ENCODE peak calls at places on chromosomes 4 and X, in five cellular contexts. W is left ventricle myocardium inferior, Z is HFF-Myc, A is IMR-90, K is endodermal cell. J is an unnamed sample.

GRCh38 chr4:37453361-37454262 is 209.1 kb downstream of the NWD2 start:
- DNase-seq in W (peak), Z (no peak), K (peak), A (no peak), J (peak)

GRCh38 chrX:19883878-19884277 is 3.5 kb downstream of the SH3KBP1 start:
- DNase-seq in K (no peak), A (no peak), Z (no peak), W (no peak), J (no peak)

GRCh38 chrX:18886344-18887161 is 97.4 kb downstream of the PHKA2 start:
- DNase-seq in Z (no peak), W (peak), K (peak), A (peak), J (peak)

GRCh38 chrX:13489451-13489850 is 80.0 kb upstream of the EGFL6 start:
- DNase-seq in A (peak), W (peak), Z (no peak), K (no peak), J (peak)

GRCh38 chr4:142091085-142091513 is 454.7 kb downstream of the IL15 start:
- DNase-seq in Z (peak), A (peak), K (no peak), W (no peak), J (peak)

GRCh38 chrX:29852767-29853166 is 362.6 kb upstream of the MAGEB2 start:
- DNase-seq in K (no peak), Z (no peak), W (no peak), A (peak), J (peak)

GRCh38 chrX:20459410-20460350 is 193.0 kb upstream of the RPS6KA3 start:
- DNase-seq in K (no peak), A (no peak), Z (no peak), W (no peak), J (no peak)

GRCh38 chr4:74619931-74620702 is 174.2 kb downstream of the BTC start:
- DNase-seq in A (peak), K (no peak), W (no peak), Z (no peak), J (peak)

GRCh38 chr4:122450847-122451246 is 5.7 kb downstream of the IL2 start:
- DNase-seq in Z (peak), K (peak), W (no peak), A (peak), J (peak)

GRCh38 chrX:150587585-150588503 is 19.4 kb downstream of the MTM1 start:
- DNase-seq in K (peak), Z (no peak), A (no peak), W (no peak), J (peak)

GRCh38 chr4:5361968-5362367 is 310.7 kb downstream of the STK32B start:
- DNase-seq in K (no peak), W (no peak), A (peak), Z (no peak), J (peak)

GRCh38 chr4:52107745-52108144 is 56.6 kb downstream of the SPATA18 start:
- DNase-seq in A (no peak), Z (no peak), W (no peak), K (no peak), J (peak)

GRCh38 chr4:16225681-16225995 is 633 bp downstream of the TAPT1 start:
- DNase-seq in W (no peak), A (no peak), K (no peak), Z (no peak), J (peak)

GRCh38 chr4:101421393-101421792 is 74.1 kb upstream of the PPP3CA start:
- DNase-seq in K (no peak), A (peak), W (no peak), Z (no peak), J (peak)

GRCh38 chr4:141913928-141914327 is 277.5 kb downstream of the IL15 start:
- DNase-seq in K (no peak), Z (no peak), A (peak), W (no peak), J (peak)

GRCh38 chr4:87353592-87353991 is 30.9 kb upstream of the HSD17B13 start:
- DNase-seq in K (peak), Z (peak), A (peak), W (no peak), J (peak)

GRCh38 chr4:28921886-28922285 is 1798.3 kb upstream of the PCDH7 start:
- DNase-seq in A (no peak), W (no peak), Z (no peak), K (no peak), J (no peak)

GRCh38 chr4:112422644-112423043 is 93.3 kb downstream of the NEUROG2 start:
- DNase-seq in K (no peak), A (no peak), W (no peak), Z (no peak), J (peak)

GRCh38 chrX:123648028-123648810 is 84.6 kb downstream of the THOC2 start:
- DNase-seq in Z (peak), A (peak), W (no peak), K (peak), J (peak)

GRCh38 chrX:45954026-45954425 is 591.2 kb downstream of the ZNF674 start:
- DNase-seq in W (no peak), K (no peak), Z (no peak), A (no peak), J (no peak)

GRCh38 chr4:158170691-158171455 is 2.0 kb downstream of the GASK1B start:
- DNase-seq in Z (no peak), K (peak), W (peak), A (peak), J (peak)

GRCh38 chr4:183008492-183008891 is 90.6 kb upstream of the WWC2 start:
- DNase-seq in W (no peak), Z (no peak), K (peak), A (no peak), J (no peak)

GRCh38 chr4:30867427-30867826 is 147.3 kb downstream of the PCDH7 start:
- DNase-seq in W (no peak), Z (no peak), A (no peak), K (no peak), J (no peak)

GRCh38 chr4:101597204-101597603 is 193.3 kb upstream of the BANK1 start:
- DNase-seq in Z (no peak), W (no peak), K (no peak), A (no peak), J (no peak)

GRCh38 chrX:41922125-41922521 is 1.2 kb downstream of the CASK start:
- DNase-seq in A (peak), K (no peak), Z (no peak), W (no peak), J (peak)

GRCh38 chr4:184988611-184989010 is 29.7 kb upstream of the HELT start:
- DNase-seq in A (no peak), K (no peak), W (no peak), Z (no peak), J (no peak)

GRCh38 chrX:41445171-41445570 is 2.0 kb upstream of the NYX start:
- DNase-seq in A (no peak), W (no peak), K (peak), Z (no peak), J (no peak)

GRCh38 chr4:124943938-124944337 is 231.4 kb upstream of the ANKRD50 start:
- DNase-seq in W (no peak), Z (no peak), A (no peak), K (no peak), J (no peak)

GRCh38 chr4:158314756-158315487 is 104.6 kb downstream of the TMEM144 start:
- DNase-seq in W (no peak), A (peak), Z (peak), K (no peak), J (peak)

GRCh38 chr4:56786955-56787354 is 34.5 kb downstream of the SPINK2 start:
- DNase-seq in Z (peak), A (peak), K (peak), W (peak), J (peak)

GRCh38 chrX:22109442-22109841 is 77.3 kb downstream of the PHEX start:
- DNase-seq in K (no peak), W (no peak), Z (no peak), A (peak), J (peak)

GRCh38 chr4:109945056-109945455 is 32.4 kb downstream of the EGF start:
- DNase-seq in A (no peak), K (no peak), W (no peak), Z (no peak), J (no peak)

GRCh38 chr4:165505991-165506779 is 127.4 kb downstream of the CPE start:
- DNase-seq in Z (no peak), A (peak), W (no peak), K (no peak), J (peak)

GRCh38 chr4:78059524-78059889 is 2.4 kb downstream of the FRAS1 start:
- DNase-seq in W (peak), Z (peak), A (peak), K (peak), J (peak)
- TF ChIP-seq CTCF in W (peak), Z (peak), A (peak), K (peak), J (peak)

GRCh38 chr4:8761167-8761823 is 110.3 kb downstream of the HMX1 start:
- DNase-seq in A (no peak), W (no peak), K (peak), Z (no peak), J (no peak)

GRCh38 chr4:8761824-8762205 is 109.8 kb downstream of the HMX1 start:
- DNase-seq in Z (no peak), A (no peak), W (no peak), K (peak), J (no peak)

GRCh38 chr4:8760561-8760960 is 111.1 kb downstream of the HMX1 start:
- DNase-seq in A (no peak), K (peak), Z (no peak), W (no peak), J (no peak)

GRCh38 chr4:8762951-8763735 is 108.5 kb downstream of the HMX1 start:
- DNase-seq in Z (no peak), K (peak), A (no peak), W (no peak), J (no peak)

GRCh38 chr4:8762356-8762755 is 109.3 kb downstream of the HMX1 start:
- DNase-seq in W (no peak), K (peak), A (no peak), Z (no peak), J (no peak)
- H3K4me3 ChIP-seq in W (no peak), K (no peak), A (no peak), Z (no peak), J (no peak)

DNA sequence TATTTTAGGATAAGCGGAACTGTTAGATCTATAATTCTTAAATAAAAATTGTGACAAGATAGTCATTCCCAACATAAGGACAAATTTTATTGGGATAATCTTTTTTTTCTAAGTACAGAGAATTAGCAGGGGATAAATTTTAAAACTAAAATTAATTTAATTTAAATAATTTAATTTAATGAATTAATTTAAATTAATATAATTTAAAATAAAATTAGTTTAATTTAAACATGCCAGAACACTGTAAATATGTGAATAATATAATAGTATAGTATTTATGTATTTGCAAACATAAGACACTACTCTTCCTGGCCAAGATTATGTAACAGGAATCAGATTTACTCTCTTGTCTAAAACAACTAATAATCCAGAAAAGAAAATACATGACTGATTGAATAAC is 1055.9 kb downstream of the PDHA2 start:
- DNase-seq in K (no peak), Z (no peak), W (no peak), A (no peak), J (no peak)
- TF ChIP-seq CTCF in K (no peak), Z (no peak), W (no peak), A (no peak), J (no peak)

DNA sequence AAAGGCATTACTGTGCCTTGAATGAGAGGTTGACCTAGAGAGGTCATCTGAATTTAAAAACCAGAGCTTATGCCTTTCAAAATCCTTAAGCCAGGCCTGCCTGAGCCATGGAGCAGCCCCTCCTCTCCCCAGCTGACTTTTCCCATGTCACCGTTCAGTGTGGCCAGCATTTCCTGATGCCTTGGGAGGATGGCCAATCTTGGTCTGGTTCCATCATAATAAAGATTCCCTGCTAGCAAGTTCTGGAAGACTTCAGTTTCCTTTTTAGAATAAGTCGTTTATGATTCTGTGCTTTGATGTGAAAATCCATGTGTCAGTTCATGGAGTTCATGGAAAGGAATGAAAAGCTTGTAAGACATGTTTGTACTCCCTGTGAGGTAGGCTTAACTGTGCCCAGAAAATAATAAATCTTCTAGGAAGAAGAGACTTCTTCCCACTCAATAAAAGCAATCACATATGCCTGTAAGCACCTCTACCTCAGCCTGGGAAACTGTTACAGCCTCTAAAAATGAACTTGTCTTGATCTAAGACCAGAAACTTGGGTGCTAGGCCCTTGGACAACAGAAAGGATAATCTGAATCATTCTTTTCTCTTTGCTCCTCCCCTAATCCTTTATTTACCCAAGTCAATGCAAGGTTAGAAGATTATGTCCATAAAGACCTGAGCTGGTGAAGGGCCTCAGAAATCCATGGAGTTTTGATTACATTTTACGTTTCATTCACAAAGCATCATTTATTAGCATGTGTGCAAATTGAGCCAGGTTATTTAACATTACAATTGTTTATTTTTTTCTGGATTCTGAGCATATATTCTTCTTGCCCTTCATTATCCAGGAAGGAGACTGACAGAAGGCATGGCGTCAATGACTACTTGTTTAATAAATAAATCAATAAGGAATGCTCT is 84.0 kb upstream of the TBC1D9 start:
- DNase-seq in W (no peak), A (peak), K (no peak), Z (no peak), J (peak)
- H3K4me3 ChIP-seq in W (no peak), A (no peak), K (no peak), Z (no peak), J (no peak)

GRCh38 chrX:7083021-7083420 is 64.5 kb upstream of the STS start:
- DNase-seq in Z (no peak), A (no peak), K (no peak), W (no peak), J (no peak)
- TF ChIP-seq CTCF in Z (no peak), A (no peak), K (no peak), W (no peak), J (no peak)

GRCh38 chr4:69831646-69832325 is 28.2 kb downstream of the SULT1E1 start:
- DNase-seq in A (no peak), K (no peak), Z (no peak), W (peak), J (no peak)

GRCh38 chr4:69829678-69830077 is 30.3 kb downstream of the SULT1E1 start:
- DNase-seq in W (no peak), K (no peak), A (no peak), Z (no peak), J (no peak)

GRCh38 chr4:69832326-69833030 is 27.5 kb downstream of the SULT1E1 start:
- DNase-seq in W (no peak), A (no peak), K (peak), Z (no peak), J (no peak)

GRCh38 chr4:69830529-69831269 is 29.2 kb downstream of the SULT1E1 start:
- DNase-seq in A (no peak), Z (peak), K (peak), W (no peak), J (peak)

GRCh38 chr4:69831270-69831627 is 28.7 kb downstream of the SULT1E1 start:
- DNase-seq in A (no peak), W (no peak), Z (no peak), K (no peak), J (no peak)
- H3K4me3 ChIP-seq in A (no peak), W (no peak), Z (no peak), K (peak), J (no peak)

GRCh38 chr4:143335979-143336827 is 473 bp upstream of the GAB1 start:
- DNase-seq in W (peak), Z (peak), K (peak), A (peak), J (peak)

GRCh38 chr4:143339497-143339896 is 2.8 kb downstream of the GAB1 start:
- DNase-seq in W (no peak), K (no peak), Z (no peak), A (no peak), J (no peak)

GRCh38 chr4:143337600-143338287 is 1.1 kb downstream of the GAB1 start:
- DNase-seq in W (peak), Z (no peak), A (peak), K (peak), J (peak)

GRCh38 chr4:143338313-143338712 is 1.6 kb downstream of the GAB1 start:
- DNase-seq in W (no peak), K (no peak), A (no peak), Z (no peak), J (no peak)

GRCh38 chr4:143336828-143337599 is at the start of gene GAB1:
- DNase-seq in W (peak), A (peak), Z (no peak), K (peak), J (peak)
- TF ChIP-seq CTCF in W (peak), A (no peak), Z (no peak), K (peak), J (peak)